ENCODE peak calls at places on chromosomes 12 and 14, in six cellular contexts. One of them, this sample, is unnamed.

GRCh38 chr14:68842298-68842697 is 49.4 kb upstream of the ZFP36L1 start:
- DNase-seq in pancreas: no peak
- DNase-seq in small intestine: no peak
- DNase-seq in cardiac muscle cell: no peak
- DNase-seq in fibroblast of lung: peak
- DNase-seq in effector memory CD4-positive, alpha-beta T cell: no peak
- DNase-seq in this sample: no peak

GRCh38 chr14:30138517-30138916 is 210.9 kb upstream of the PRKD1 start:
- DNase-seq in pancreas: no peak
- DNase-seq in small intestine: no peak
- DNase-seq in cardiac muscle cell: no peak
- DNase-seq in fibroblast of lung: no peak
- DNase-seq in effector memory CD4-positive, alpha-beta T cell: no peak
- DNase-seq in this sample: no peak

GRCh38 chr12:88650715-88651114 is 70.4 kb upstream of the KITLG start:
- DNase-seq in pancreas: no peak
- DNase-seq in small intestine: no peak
- DNase-seq in cardiac muscle cell: no peak
- DNase-seq in fibroblast of lung: peak
- DNase-seq in effector memory CD4-positive, alpha-beta T cell: no peak
- DNase-seq in this sample: no peak

GRCh38 chr12:130354407-130354806 is 16.7 kb downstream of the PIWIL1 start:
- DNase-seq in pancreas: no peak
- DNase-seq in small intestine: no peak
- DNase-seq in cardiac muscle cell: no peak
- DNase-seq in fibroblast of lung: no peak
- DNase-seq in effector memory CD4-positive, alpha-beta T cell: no peak
- DNase-seq in this sample: no peak

GRCh38 chr12:14849664-14850063 is 6.3 kb upstream of the ART4 start:
- DNase-seq in pancreas: no peak
- DNase-seq in small intestine: no peak
- DNase-seq in cardiac muscle cell: no peak
- DNase-seq in fibroblast of lung: peak
- DNase-seq in effector memory CD4-positive, alpha-beta T cell: no peak
- DNase-seq in this sample: no peak

GRCh38 chr12:60421741-60422140 is 825.9 kb downstream of the SLC16A7 start:
- DNase-seq in pancreas: no peak
- DNase-seq in small intestine: no peak
- DNase-seq in cardiac muscle cell: no peak
- DNase-seq in fibroblast of lung: peak
- DNase-seq in effector memory CD4-positive, alpha-beta T cell: no peak
- DNase-seq in this sample: no peak

GRCh38 chr12:62767506-62767905 is 167.4 kb downstream of the PPM1H start:
- DNase-seq in pancreas: no peak
- DNase-seq in small intestine: no peak
- DNase-seq in cardiac muscle cell: no peak
- DNase-seq in fibroblast of lung: no peak
- DNase-seq in effector memory CD4-positive, alpha-beta T cell: no peak
- DNase-seq in this sample: no peak

GRCh38 chr12:26028953-26029740 is 70.7 kb downstream of the RASSF8 start:
- DNase-seq in pancreas: no peak
- DNase-seq in small intestine: peak
- DNase-seq in cardiac muscle cell: peak
- DNase-seq in fibroblast of lung: peak
- DNase-seq in effector memory CD4-positive, alpha-beta T cell: no peak
- DNase-seq in this sample: no peak

GRCh38 chr14:21496453-21496852 is 14.7 kb downstream of the METTL3 start:
- DNase-seq in pancreas: no peak
- DNase-seq in small intestine: no peak
- DNase-seq in cardiac muscle cell: no peak
- DNase-seq in fibroblast of lung: peak
- DNase-seq in effector memory CD4-positive, alpha-beta T cell: no peak
- DNase-seq in this sample: no peak

GRCh38 chr12:9813821-9814798 is 13.2 kb upstream of the KLRF1 start:
- DNase-seq in pancreas: peak
- DNase-seq in small intestine: peak
- DNase-seq in cardiac muscle cell: peak
- DNase-seq in fibroblast of lung: peak
- DNase-seq in effector memory CD4-positive, alpha-beta T cell: peak
- DNase-seq in this sample: peak

GRCh38 chr12:127388985-127389384 is 878.0 kb upstream of the TMEM132C start:
- DNase-seq in pancreas: no peak
- DNase-seq in small intestine: no peak
- DNase-seq in cardiac muscle cell: no peak
- DNase-seq in fibroblast of lung: no peak
- DNase-seq in effector memory CD4-positive, alpha-beta T cell: no peak
- DNase-seq in this sample: no peak

GRCh38 chr12:12172106-12172511 is 94.7 kb downstream of the LRP6 start:
- DNase-seq in pancreas: no peak
- DNase-seq in small intestine: no peak
- DNase-seq in cardiac muscle cell: peak
- DNase-seq in fibroblast of lung: peak
- DNase-seq in effector memory CD4-positive, alpha-beta T cell: no peak
- DNase-seq in this sample: no peak

GRCh38 chr14:20412422-20412821 is 879 bp downstream of the TEP1 start:
- DNase-seq in pancreas: no peak
- DNase-seq in small intestine: peak
- DNase-seq in cardiac muscle cell: no peak
- DNase-seq in fibroblast of lung: peak
- DNase-seq in effector memory CD4-positive, alpha-beta T cell: no peak
- DNase-seq in this sample: no peak

GRCh38 chr12:52667509-52667908 is 12.7 kb downstream of the KRT1 start:
- DNase-seq in pancreas: no peak
- DNase-seq in small intestine: no peak
- DNase-seq in cardiac muscle cell: no peak
- DNase-seq in fibroblast of lung: no peak
- DNase-seq in effector memory CD4-positive, alpha-beta T cell: no peak
- DNase-seq in this sample: no peak

GRCh38 chr14:80059041-80059440 is 152.3 kb downstream of the DIO2 start:
- DNase-seq in pancreas: no peak
- DNase-seq in small intestine: no peak
- DNase-seq in cardiac muscle cell: no peak
- DNase-seq in fibroblast of lung: peak
- DNase-seq in effector memory CD4-positive, alpha-beta T cell: no peak
- DNase-seq in this sample: no peak

GRCh38 chr14:38721822-38722431 is 381.1 kb downstream of the SEC23A start:
- DNase-seq in pancreas: peak
- DNase-seq in small intestine: peak
- DNase-seq in cardiac muscle cell: peak
- DNase-seq in fibroblast of lung: peak
- DNase-seq in effector memory CD4-positive, alpha-beta T cell: no peak
- DNase-seq in this sample: peak

GRCh38 chr12:65540140-65540539 is 261.7 kb downstream of the MSRB3 start:
- DNase-seq in pancreas: no peak
- DNase-seq in small intestine: no peak
- DNase-seq in cardiac muscle cell: no peak
- DNase-seq in fibroblast of lung: no peak
- DNase-seq in effector memory CD4-positive, alpha-beta T cell: no peak
- DNase-seq in this sample: no peak

GRCh38 chr12:55933158-55933798 is 2.3 kb downstream of the DGKA start:
- DNase-seq in pancreas: no peak
- DNase-seq in small intestine: peak
- DNase-seq in cardiac muscle cell: no peak
- DNase-seq in fibroblast of lung: peak
- DNase-seq in effector memory CD4-positive, alpha-beta T cell: no peak
- DNase-seq in this sample: no peak

GRCh38 chr12:55933799-55934174 is 2.8 kb downstream of the DGKA start:
- DNase-seq in pancreas: no peak
- DNase-seq in small intestine: no peak
- DNase-seq in cardiac muscle cell: no peak
- DNase-seq in fibroblast of lung: no peak
- DNase-seq in effector memory CD4-positive, alpha-beta T cell: no peak
- DNase-seq in this sample: no peak

GRCh38 chr12:55934343-55934742 is 3.4 kb downstream of the DGKA start:
- DNase-seq in pancreas: no peak
- DNase-seq in small intestine: no peak
- DNase-seq in cardiac muscle cell: no peak
- DNase-seq in fibroblast of lung: no peak
- DNase-seq in effector memory CD4-positive, alpha-beta T cell: no peak
- DNase-seq in this sample: no peak

GRCh38 chr12:55935742-55936151 is 4.8 kb downstream of the DGKA start:
- DNase-seq in pancreas: no peak
- DNase-seq in small intestine: no peak
- DNase-seq in cardiac muscle cell: no peak
- DNase-seq in fibroblast of lung: no peak
- DNase-seq in effector memory CD4-positive, alpha-beta T cell: peak
- DNase-seq in this sample: peak

DNA sequence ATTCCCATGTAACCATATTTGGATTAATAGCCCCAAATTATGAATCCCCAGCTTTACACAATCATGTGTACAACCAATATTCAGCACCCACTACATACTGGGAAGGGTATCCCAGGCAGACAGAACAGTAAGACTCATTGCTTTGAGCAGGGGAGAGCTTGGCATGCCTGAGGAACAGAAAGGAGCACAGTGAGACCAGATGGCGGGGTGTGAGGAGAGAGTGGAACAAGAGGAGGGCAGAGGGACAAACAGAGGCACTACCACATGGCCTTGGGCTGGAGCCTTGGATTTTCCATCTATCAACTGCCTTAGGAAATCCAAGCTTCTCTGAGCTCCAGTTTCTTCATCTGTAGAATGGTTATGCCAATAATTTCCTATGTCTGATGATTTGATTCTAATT is 3.8 kb downstream of the DGKA start:
- DNase-seq in pancreas: no peak
- DNase-seq in small intestine: no peak
- DNase-seq in cardiac muscle cell: no peak
- DNase-seq in fibroblast of lung: no peak
- DNase-seq in effector memory CD4-positive, alpha-beta T cell: no peak
- DNase-seq in this sample: no peak
- H3K27ac ChIP-seq in pancreas: no peak
- H3K27ac ChIP-seq in small intestine: no peak
- H3K27ac ChIP-seq in cardiac muscle cell: no peak
- H3K27ac ChIP-seq in fibroblast of lung: no peak
- H3K27ac ChIP-seq in effector memory CD4-positive, alpha-beta T cell: peak
- H3K27ac ChIP-seq in this sample: no peak

GRCh38 chr12:116352315-116352835 is 74.9 kb upstream of the MED13L start:
- DNase-seq in pancreas: no peak
- DNase-seq in small intestine: no peak
- DNase-seq in cardiac muscle cell: no peak
- DNase-seq in fibroblast of lung: no peak
- DNase-seq in effector memory CD4-positive, alpha-beta T cell: no peak
- DNase-seq in this sample: no peak

GRCh38 chr12:116353958-116354357 is 76.5 kb upstream of the MED13L start:
- DNase-seq in pancreas: no peak
- DNase-seq in small intestine: peak
- DNase-seq in cardiac muscle cell: no peak
- DNase-seq in fibroblast of lung: no peak
- DNase-seq in effector memory CD4-positive, alpha-beta T cell: no peak
- DNase-seq in this sample: no peak

GRCh38 chr12:116354950-116355779 is 77.7 kb upstream of the MED13L start:
- DNase-seq in pancreas: no peak
- DNase-seq in small intestine: no peak
- DNase-seq in cardiac muscle cell: no peak
- DNase-seq in fibroblast of lung: no peak
- DNase-seq in effector memory CD4-positive, alpha-beta T cell: no peak
- DNase-seq in this sample: no peak

GRCh38 chr12:116358850-116359761 is 81.6 kb upstream of the MED13L start:
- DNase-seq in pancreas: peak
- DNase-seq in small intestine: peak
- DNase-seq in cardiac muscle cell: peak
- DNase-seq in fibroblast of lung: peak
- DNase-seq in effector memory CD4-positive, alpha-beta T cell: peak
- DNase-seq in this sample: peak

GRCh38 chr12:116354534-116354933 is 77.0 kb upstream of the MED13L start:
- DNase-seq in pancreas: no peak
- DNase-seq in small intestine: no peak
- DNase-seq in cardiac muscle cell: no peak
- DNase-seq in fibroblast of lung: no peak
- DNase-seq in effector memory CD4-positive, alpha-beta T cell: no peak
- DNase-seq in this sample: no peak
- H3K27ac ChIP-seq in pancreas: no peak
- H3K27ac ChIP-seq in small intestine: no peak
- H3K27ac ChIP-seq in cardiac muscle cell: peak
- H3K27ac ChIP-seq in fibroblast of lung: no peak
- H3K27ac ChIP-seq in effector memory CD4-positive, alpha-beta T cell: no peak
- H3K27ac ChIP-seq in this sample: no peak

GRCh38 chr12:67540920-67541624 is 107.5 kb upstream of the DYRK2 start:
- DNase-seq in pancreas: no peak
- DNase-seq in small intestine: no peak
- DNase-seq in cardiac muscle cell: no peak
- DNase-seq in fibroblast of lung: no peak
- DNase-seq in effector memory CD4-positive, alpha-beta T cell: no peak
- DNase-seq in this sample: no peak

GRCh38 chr12:67539329-67539728 is 109.2 kb upstream of the DYRK2 start:
- DNase-seq in pancreas: no peak
- DNase-seq in small intestine: no peak
- DNase-seq in cardiac muscle cell: no peak
- DNase-seq in fibroblast of lung: no peak
- DNase-seq in effector memory CD4-positive, alpha-beta T cell: no peak
- DNase-seq in this sample: no peak

GRCh38 chr12:67543371-67543770 is 105.2 kb upstream of the DYRK2 start:
- DNase-seq in pancreas: no peak
- DNase-seq in small intestine: no peak
- DNase-seq in cardiac muscle cell: no peak
- DNase-seq in fibroblast of lung: no peak
- DNase-seq in effector memory CD4-positive, alpha-beta T cell: no peak
- DNase-seq in this sample: no peak

GRCh38 chr12:67539946-67540345 is 108.6 kb upstream of the DYRK2 start:
- DNase-seq in pancreas: no peak
- DNase-seq in small intestine: no peak
- DNase-seq in cardiac muscle cell: no peak
- DNase-seq in fibroblast of lung: no peak
- DNase-seq in effector memory CD4-positive, alpha-beta T cell: no peak
- DNase-seq in this sample: no peak

DNA sequence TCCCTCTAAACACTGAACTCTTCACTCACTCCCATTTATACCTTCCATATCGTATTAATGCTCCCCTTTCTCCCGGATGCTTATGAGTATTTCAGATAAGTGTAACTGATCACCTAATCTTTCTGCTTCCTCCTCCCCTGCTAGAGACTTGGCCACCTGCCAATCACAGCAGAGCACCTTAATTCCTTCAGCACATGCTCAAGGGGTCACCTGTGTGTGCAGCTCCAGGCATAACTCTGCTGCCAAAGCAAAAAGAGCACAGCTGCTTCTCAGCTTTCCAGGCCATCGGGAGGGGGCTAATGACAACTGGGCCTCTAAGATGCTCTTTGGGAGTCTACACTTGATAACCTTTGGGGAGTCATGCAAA is 106.9 kb upstream of the DYRK2 start:
- DNase-seq in pancreas: no peak
- DNase-seq in small intestine: no peak
- DNase-seq in cardiac muscle cell: no peak
- DNase-seq in fibroblast of lung: no peak
- DNase-seq in effector memory CD4-positive, alpha-beta T cell: no peak
- DNase-seq in this sample: no peak
- H3K27ac ChIP-seq in pancreas: no peak
- H3K27ac ChIP-seq in small intestine: no peak
- H3K27ac ChIP-seq in cardiac muscle cell: no peak
- H3K27ac ChIP-seq in fibroblast of lung: no peak
- H3K27ac ChIP-seq in effector memory CD4-positive, alpha-beta T cell: no peak
- H3K27ac ChIP-seq in this sample: no peak

DNA sequence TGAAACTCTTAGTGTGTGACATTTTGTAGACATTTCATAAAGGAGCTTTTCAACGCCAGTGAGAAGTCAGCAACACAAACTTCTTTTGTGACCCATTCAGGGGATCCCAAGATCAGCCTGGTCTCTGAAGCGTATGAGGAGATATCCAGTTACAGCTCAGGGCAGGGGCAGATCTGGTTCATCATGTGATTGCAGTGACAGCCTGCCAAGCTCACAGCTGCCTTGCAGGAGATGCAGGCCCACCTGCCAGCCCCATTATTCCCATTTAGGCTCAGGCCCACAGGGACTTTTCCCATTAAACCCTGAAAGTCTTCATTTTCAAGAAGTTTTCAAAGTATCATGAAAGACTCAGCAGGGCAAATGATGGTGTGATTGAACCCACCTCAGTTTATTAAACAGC is 38.3 kb downstream of the SRGAP1 start:
- DNase-seq in pancreas: no peak
- DNase-seq in small intestine: no peak
- DNase-seq in cardiac muscle cell: peak
- DNase-seq in fibroblast of lung: peak
- DNase-seq in effector memory CD4-positive, alpha-beta T cell: no peak
- DNase-seq in this sample: peak
- H3K27ac ChIP-seq in pancreas: no peak
- H3K27ac ChIP-seq in small intestine: no peak
- H3K27ac ChIP-seq in cardiac muscle cell: peak
- H3K27ac ChIP-seq in fibroblast of lung: no peak
- H3K27ac ChIP-seq in effector memory CD4-positive, alpha-beta T cell: no peak
- H3K27ac ChIP-seq in this sample: no peak